ENCODE peak calls at places on chromosomes 1 and 21, in five cellular contexts. N, E, Z, C and L are unnamed samples.

GRCh38 chr1:23325393-23325792 is 18.7 kb downstream of the HNRNPR start:
- DNase-seq in N (no peak), E (no peak), Z (no peak), C (no peak), L (no peak)

GRCh38 chr1:147608601-147609000 is 61.7 kb downstream of the ACP6 start:
- DNase-seq in N (no peak), E (no peak), Z (no peak), C (no peak), L (no peak)

GRCh38 chr21:28392436-28392835 is 600.2 kb downstream of the LTN1 start:
- DNase-seq in N (no peak), E (peak), Z (no peak), C (no peak), L (no peak)

GRCh38 chr1:146049436-146049835 is 27.9 kb upstream of the HJV start:
- DNase-seq in N (no peak), E (no peak), Z (no peak), C (no peak), L (no peak)

GRCh38 chr21:28737671-28738279 is 254.9 kb downstream of the LTN1 start:
- DNase-seq in N (no peak), E (peak), Z (no peak), C (no peak), L (peak)

GRCh38 chr21:43911015-43911934 is 46.3 kb downstream of the AGPAT3 start:
- DNase-seq in N (no peak), E (peak), Z (no peak), C (no peak), L (no peak)

GRCh38 chr1:159492575-159493323 is 43.1 kb downstream of the OR10J5 start:
- DNase-seq in N (no peak), E (no peak), Z (no peak), C (no peak), L (no peak)

GRCh38 chr1:165595561-165595960 is 35.5 kb upstream of the MGST3 start:
- DNase-seq in N (no peak), E (no peak), Z (no peak), C (no peak), L (peak)

GRCh38 chr21:38982804-38983203 is 177.1 kb downstream of the ETS2 start:
- DNase-seq in N (no peak), E (no peak), Z (no peak), C (no peak), L (no peak)

GRCh38 chr1:62301726-62302390 is 17.4 kb downstream of the KANK4 start:
- DNase-seq in N (no peak), E (no peak), Z (no peak), C (no peak), L (peak)

GRCh38 chr1:167499657-167500056 is 18.7 kb downstream of the CD247 start:
- DNase-seq in N (no peak), E (no peak), Z (no peak), C (peak), L (no peak)

GRCh38 chr1:161046574-161047167 is 894 bp upstream of the USF1 start:
- DNase-seq in N (peak), E (no peak), Z (no peak), C (peak), L (no peak)

GRCh38 chr1:96513136-96513535 is 208.4 kb upstream of the PTBP2 start:
- DNase-seq in N (no peak), E (no peak), Z (no peak), C (no peak), L (no peak)

GRCh38 chr1:65264197-65264929 is 45.0 kb upstream of the DNAJC6 start:
- DNase-seq in N (peak), E (peak), Z (no peak), C (no peak), L (peak)

GRCh38 chr21:27333091-27333490 is 366.2 kb upstream of the ADAMTS5 start:
- DNase-seq in N (no peak), E (no peak), Z (no peak), C (no peak), L (no peak)

GRCh38 chr1:228374711-228375577 is 31.7 kb downstream of the TRIM11 start:
- DNase-seq in N (peak), E (no peak), Z (no peak), C (no peak), L (no peak)

GRCh38 chr1:201508809-201509208 is 1.9 kb upstream of the CSRP1 start:
- DNase-seq in N (no peak), E (no peak), Z (no peak), C (no peak), L (no peak)

GRCh38 chr1:175820456-175820855 is 77.1 kb upstream of the TNR start:
- DNase-seq in N (no peak), E (no peak), Z (no peak), C (no peak), L (no peak)